ENCODE peak calls at places on chromosomes 5 and 9, in ten cellular contexts. H, V, B, I, P, N, Q, C, O and J are unnamed samples.

GRCh38 chr9:10104796-10105195 is 508.0 kb downstream of the PTPRD start:
- DNase-seq in H (no peak), V (no peak), B (no peak), I (no peak), P (no peak), N (no peak), Q (no peak), C (no peak), O (no peak), J (no peak)

GRCh38 chr5:171415115-171415730 is 4.2 kb upstream of the FGF18 start:
- DNase-seq in H (no peak), V (no peak), B (no peak), I (no peak), P (no peak), N (no peak), Q (no peak), C (no peak), O (no peak), J (no peak)

GRCh38 chr9:71819115-71819739 is 50.9 kb upstream of the CEMIP2 start:
- DNase-seq in H (peak), V (no peak), B (no peak), I (peak), P (no peak), N (no peak), Q (peak), C (no peak), O (peak), J (no peak)

GRCh38 chr9:114016629-114017423 is 61.3 kb downstream of the AMBP start:
- DNase-seq in H (peak), V (no peak), B (no peak), I (no peak), P (no peak), N (peak), Q (no peak), C (no peak), O (no peak), J (no peak)

GRCh38 chr5:2191972-2192371 is 309.2 kb upstream of the IRX4 start:
- DNase-seq in H (no peak), V (no peak), B (no peak), I (no peak), P (no peak), N (no peak), Q (no peak), C (no peak), O (no peak), J (no peak)

GRCh38 chr9:31232485-31232884 is 1152.0 kb upstream of the ACO1 start:
- DNase-seq in H (peak), V (no peak), B (no peak), I (no peak), P (no peak), N (no peak), Q (no peak), C (no peak), O (no peak), J (no peak)

GRCh38 chr9:98639133-98639532 is 69.6 kb downstream of the GABBR2 start:
- DNase-seq in H (no peak), V (no peak), B (no peak), I (no peak), P (no peak), N (no peak), Q (no peak), C (no peak), O (no peak), J (no peak)

GRCh38 chr9:135480071-135480941 is 724 bp downstream of the PPP1R26 start:
- DNase-seq in H (no peak), V (peak), B (no peak), I (peak), P (no peak), N (no peak), Q (no peak), C (peak), O (peak), J (no peak)

GRCh38 chr9:109806506-109807115 is 26.6 kb downstream of the PALM2AKAP2 start:
- DNase-seq in H (no peak), V (no peak), B (no peak), I (no peak), P (no peak), N (no peak), Q (no peak), C (no peak), O (no peak), J (no peak)

GRCh38 chr9:89911721-89912604 is 307.2 kb downstream of the GADD45G start:
- DNase-seq in H (no peak), V (no peak), B (no peak), I (no peak), P (no peak), N (no peak), Q (no peak), C (no peak), O (no peak), J (no peak)

GRCh38 chr5:139667001-139667729 is 19.0 kb downstream of the CXXC5 start:
- DNase-seq in H (no peak), V (no peak), B (no peak), I (no peak), P (no peak), N (no peak), Q (no peak), C (no peak), O (no peak), J (no peak)

GRCh38 chr5:125550237-125550636 is 803.8 kb upstream of the ZNF608 start:
- DNase-seq in H (peak), V (no peak), B (no peak), I (no peak), P (no peak), N (no peak), Q (no peak), C (no peak), O (no peak), J (peak)

GRCh38 chr9:100029246-100029645 is 69.6 kb downstream of the ERP44 start:
- DNase-seq in H (no peak), V (no peak), B (no peak), I (no peak), P (no peak), N (no peak), Q (no peak), C (no peak), O (no peak), J (no peak)

GRCh38 chr5:141343242-141343952 is at the start of gene PCDHGA3:
- DNase-seq in H (no peak), V (no peak), B (no peak), I (no peak), P (no peak), N (no peak), Q (no peak), C (no peak), O (peak), J (no peak)

GRCh38 chr5:2432070-2432920 is 319.2 kb downstream of the IRX2 start:
- DNase-seq in H (no peak), V (no peak), B (no peak), I (no peak), P (no peak), N (no peak), Q (no peak), C (no peak), O (no peak), J (no peak)

GRCh38 chr5:171661146-171661545 is 124.5 kb upstream of the SMIM23 start:
- DNase-seq in H (no peak), V (no peak), B (no peak), I (no peak), P (no peak), N (no peak), Q (no peak), C (no peak), O (no peak), J (no peak)

GRCh38 chr5:74766348-74766886 is 500 bp downstream of the GFM2 start:
- DNase-seq in H (no peak), V (no peak), B (peak), I (peak), P (no peak), N (no peak), Q (no peak), C (no peak), O (peak), J (peak)

GRCh38 chr9:27495480-27496133 is 28.5 kb upstream of the IFNK start:
- DNase-seq in H (no peak), V (no peak), B (no peak), I (no peak), P (no peak), N (no peak), Q (no peak), C (no peak), O (no peak), J (no peak)

GRCh38 chr5:852431-853401 is 1.9 kb upstream of the ZDHHC11 start:
- DNase-seq in H (no peak), V (peak), B (no peak), I (no peak), P (no peak), N (peak), Q (no peak), C (no peak), O (no peak), J (no peak)

GRCh38 chr5:175629793-175630192 is 28.1 kb upstream of the HRH2 start:
- DNase-seq in H (no peak), V (no peak), B (no peak), I (no peak), P (no peak), N (no peak), Q (no peak), C (no peak), O (no peak), J (no peak)

GRCh38 chr9:93288341-93288740 is 104.4 kb downstream of the WNK2 start:
- DNase-seq in H (no peak), V (no peak), B (no peak), I (no peak), P (no peak), N (no peak), Q (no peak), C (no peak), O (peak), J (no peak)

GRCh38 chr5:73365301-73365853 is 83.2 kb downstream of the FOXD1 start:
- DNase-seq in H (no peak), V (no peak), B (peak), I (no peak), P (no peak), N (no peak), Q (no peak), C (no peak), O (no peak), J (peak)

GRCh38 chr5:129804705-129805104 is 56.8 kb downstream of the MINAR2 start:
- DNase-seq in H (no peak), V (no peak), B (no peak), I (no peak), P (no peak), N (no peak), Q (no peak), C (no peak), O (peak), J (no peak)

GRCh38 chr9:4117835-4118610 is 181.8 kb downstream of the GLIS3 start:
- DNase-seq in H (no peak), V (peak), B (no peak), I (peak), P (peak), N (no peak), Q (no peak), C (no peak), O (peak), J (no peak)

GRCh38 chr9:105296445-105296844 is 52.0 kb downstream of the SLC44A1 start:
- DNase-seq in H (no peak), V (no peak), B (no peak), I (no peak), P (no peak), N (no peak), Q (no peak), C (no peak), O (no peak), J (no peak)

GRCh38 chr5:139588962-139589361 is 27.8 kb downstream of the UBE2D2 start:
- DNase-seq in H (no peak), V (no peak), B (no peak), I (no peak), P (no peak), N (no peak), Q (no peak), C (no peak), O (no peak), J (no peak)